ENCODE peak calls at places on chromosomes 7 and 10, in seven cellular contexts. P is GM06990, F is lower lobe of right lung, E is tibial nerve, S is brain microvascular endothelial cell, B is keratinocyte, G is mucosa of descending colon. X is an unnamed sample.

GRCh38 chr7:100753750-100754149 is 20.4 kb downstream of the ZAN start:
- DNase-seq in G (no peak), F (no peak), B (no peak), P (no peak), S (no peak), E (no peak), X (no peak)

GRCh38 chr7:95881597-95881996 is 109.2 kb downstream of the DYNC1I1 start:
- DNase-seq in B (no peak), E (no peak), P (no peak), G (no peak), F (no peak), S (no peak), X (no peak)

GRCh38 chr10:33413093-33413442 is 78.6 kb upstream of the NRP1 start:
- DNase-seq in E (no peak), B (no peak), G (no peak), P (no peak), F (no peak), S (peak), X (no peak)

GRCh38 chr10:34407227-34407626 is 407.9 kb downstream of the PARD3 start:
- DNase-seq in G (no peak), E (no peak), F (no peak), P (peak), B (no peak), S (peak), X (no peak)

GRCh38 chr10:90347239-90347638 is 510.6 kb downstream of the HTR7 start:
- DNase-seq in S (no peak), B (no peak), E (no peak), G (no peak), P (no peak), F (no peak), X (no peak)

GRCh38 chr7:27295236-27295635 is 52.6 kb downstream of the EVX1 start:
- DNase-seq in F (no peak), G (no peak), S (no peak), P (no peak), B (no peak), E (no peak), X (no peak)

GRCh38 chr7:3493499-3493898 is 192.4 kb downstream of the SDK1 start:
- DNase-seq in E (no peak), G (no peak), B (no peak), F (no peak), S (peak), P (no peak), X (no peak)

GRCh38 chr7:94898340-94898739 is 9.1 kb upstream of the PPP1R9A start:
- DNase-seq in P (no peak), E (no peak), G (no peak), F (no peak), S (no peak), B (no peak), X (no peak)

GRCh38 chr7:29005829-29006228 is 47.7 kb upstream of the TRIL start:
- DNase-seq in F (no peak), G (no peak), E (no peak), B (no peak), P (no peak), S (peak), X (no peak)

GRCh38 chr7:128829391-128830166 is 627 bp upstream of the FLNC start:
- DNase-seq in P (no peak), S (peak), B (no peak), E (no peak), G (no peak), F (no peak), X (no peak)

GRCh38 chr7:17313175-17313574 is 14.7 kb downstream of the AHR start:
- DNase-seq in P (no peak), G (no peak), S (no peak), B (no peak), F (no peak), E (no peak), X (no peak)

GRCh38 chr10:43043342-43043772 is 33.5 kb upstream of the RET start:
- DNase-seq in E (no peak), S (no peak), P (no peak), B (no peak), F (peak), G (no peak), X (no peak)

DNA sequence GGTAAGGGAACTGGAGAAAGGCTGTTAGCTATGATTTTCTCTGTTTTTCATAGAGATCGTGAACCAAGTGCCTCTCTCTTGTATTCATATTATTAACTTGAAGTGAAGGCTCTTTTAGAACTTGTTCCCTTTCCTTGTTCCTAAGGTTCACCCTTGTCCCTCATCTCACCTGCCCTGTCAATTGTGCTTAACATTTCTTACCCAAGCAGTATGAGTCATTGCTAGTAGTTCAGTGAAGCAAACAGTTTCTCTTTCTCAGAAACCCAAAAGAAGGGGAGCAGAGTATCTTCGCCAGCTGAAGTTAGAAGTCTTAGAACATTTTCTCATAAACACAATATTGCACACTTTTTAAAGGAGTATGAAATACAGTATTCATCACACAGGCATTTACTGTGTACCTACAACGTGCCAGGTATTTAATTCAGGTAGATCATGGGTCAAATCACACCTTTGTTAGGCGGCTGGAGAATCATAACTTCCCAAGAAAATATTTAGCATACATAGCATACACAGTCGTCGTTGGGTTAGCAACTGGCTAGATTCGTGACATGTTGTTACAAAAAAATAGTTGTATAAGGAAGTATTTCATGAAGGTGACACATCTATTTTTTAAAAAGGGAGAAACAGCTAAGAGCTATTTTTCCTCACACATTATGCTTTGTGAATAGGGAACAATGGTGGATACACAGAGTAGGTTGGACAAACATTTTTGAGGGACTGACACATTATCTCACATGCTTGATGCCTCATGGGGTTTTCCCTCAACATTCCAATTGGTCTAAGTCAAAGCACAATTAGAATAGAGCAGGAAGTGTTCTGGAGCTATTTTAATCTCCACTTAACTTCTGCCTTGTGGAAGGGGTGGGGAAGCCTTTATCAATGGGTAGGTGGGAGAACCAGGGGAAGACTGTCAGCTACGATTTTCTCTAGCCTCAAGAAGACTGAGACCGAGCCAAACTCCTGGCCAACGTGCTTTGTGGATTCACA is 13.2 kb downstream of the HDAC9 start:
- DNase-seq in B (peak), P (no peak), G (no peak), F (no peak), S (peak), E (no peak), X (no peak)
- H3K4me3 ChIP-seq in B (peak), P (peak), G (no peak), F (no peak), S (peak), E (no peak), X (no peak)

GRCh38 chr7:70837589-70837988 is 294.4 kb upstream of the GALNT17 start:
- DNase-seq in G (no peak), P (no peak), B (no peak), S (no peak), E (no peak), F (no peak), X (no peak)

GRCh38 chr7:70836946-70837345 is 295.0 kb upstream of the GALNT17 start:
- DNase-seq in F (no peak), E (no peak), G (no peak), P (no peak), B (no peak), S (no peak), X (no peak)

GRCh38 chr7:70834424-70834823 is 297.5 kb upstream of the GALNT17 start:
- DNase-seq in P (no peak), B (no peak), S (no peak), F (no peak), G (no peak), E (no peak), X (no peak)

GRCh38 chr7:70835658-70836057 is 296.3 kb upstream of the GALNT17 start:
- DNase-seq in G (no peak), B (no peak), F (no peak), E (no peak), S (no peak), P (no peak), X (no peak)

GRCh38 chr7:70836279-70836678 is 295.7 kb upstream of the GALNT17 start:
- DNase-seq in F (no peak), S (no peak), E (no peak), P (no peak), B (no peak), G (no peak), X (no peak)
- TF ChIP-seq CTCF in F (no peak), S (no peak), E (no peak), P (no peak), B (no peak), G (no peak), X (no peak)

DNA sequence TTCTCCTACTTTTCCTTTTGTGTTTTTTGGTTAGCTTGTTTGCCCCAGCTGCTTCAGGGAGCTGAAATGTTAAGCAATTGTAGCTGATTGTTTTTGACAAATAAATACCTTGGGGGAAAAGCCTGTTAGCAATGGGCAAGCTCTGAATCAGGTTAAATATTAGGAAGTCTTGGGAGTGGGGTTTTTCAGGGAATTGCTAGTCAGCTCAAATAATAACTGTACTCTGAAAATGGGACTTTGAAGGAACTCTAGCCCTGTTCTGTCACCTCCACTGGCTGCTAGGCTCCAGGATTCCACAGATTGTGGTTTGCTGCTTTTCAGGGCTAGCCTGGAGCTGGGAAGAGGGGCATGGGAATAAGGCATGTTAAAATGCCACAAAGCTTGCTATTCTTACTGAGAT is 39.5 kb downstream of the ADK start:
- DNase-seq in F (no peak), G (no peak), P (no peak), S (no peak), B (no peak), E (no peak), X (no peak)
- H3K4me3 ChIP-seq in F (no peak), G (no peak), P (peak), S (peak), B (peak), E (no peak), X (no peak)

GRCh38 chr10:5977471-5978370 is at the start of gene IL15RA:
- DNase-seq in F (peak), P (peak), S (peak), G (peak), B (peak), E (no peak), X (peak)
- TF ChIP-seq CTCF in F (peak), P (peak), S (no peak), G (no peak), B (no peak), E (no peak), X (peak)

GRCh38 chr10:102434251-102434913 is 2.0 kb upstream of the CUEDC2 start:
- DNase-seq in B (no peak), F (no peak), G (no peak), P (no peak), S (no peak), E (no peak), X (no peak)
- H3K4me3 ChIP-seq in B (no peak), F (peak), G (no peak), P (no peak), S (no peak), E (no peak), X (no peak)

X was measured in pancreas.